ENCODE peak calls at places on chromosomes 5 and 9, in five cellular contexts. P is neural progenitor cell, D is upper lobe of right lung, X is esophagus squamous epithelium, B is H9. R is an unnamed sample. For H3K4me1 and H3K27me3, the result is how much of the 10 kb centered on the place peaks cover.

GRCh38 chr9:20854444-20854843 is 170.4 kb downstream of the FOCAD start:
- DNase-seq in P (no peak), D (no peak), X (no peak), B (no peak), R (no peak)

GRCh38 chr9:137095664-137096517 is 9.1 kb downstream of the MAN1B1 start:
- DNase-seq in D (peak), B (no peak), P (no peak), X (no peak), R (peak)

GRCh38 chr5:139711067-139711851 is 63.1 kb downstream of the CXXC5 start:
- DNase-seq in B (peak), X (no peak), D (no peak), P (peak), R (peak)

GRCh38 chr9:138051586-138052321 is 174.2 kb downstream of the CACNA1B start:
- DNase-seq in D (peak), B (no peak), P (peak), X (no peak), R (no peak)

GRCh38 chr5:19241690-19242089 is 746.3 kb downstream of the CDH18 start:
- DNase-seq in P (no peak), D (no peak), B (no peak), X (no peak), R (no peak)

GRCh38 chr9:83355729-83356128 is 182.5 kb downstream of the FRMD3 start:
- DNase-seq in B (no peak), P (no peak), D (no peak), X (no peak), R (no peak)

GRCh38 chr9:120914953-120915352 is 11.6 kb downstream of the TRAF1 start:
- DNase-seq in P (no peak), D (no peak), X (no peak), B (no peak), R (no peak)

GRCh38 chr5:67262956-67263355 is 66.4 kb upstream of the CD180 start:
- DNase-seq in D (no peak), B (no peak), X (no peak), P (no peak), R (no peak)

GRCh38 chr5:53037141-53037859 is 48.1 kb downstream of the ITGA2 start:
- DNase-seq in D (no peak), P (no peak), X (no peak), B (no peak), R (no peak)

GRCh38 chr9:130539473-130540223 is 39.7 kb upstream of the FUBP3 start:
- DNase-seq in X (no peak), P (no peak), D (no peak), B (no peak), R (no peak)

GRCh38 chr5:160421625-160422258 is at the start of gene PTTG1:
- DNase-seq in X (peak), D (peak), B (peak), P (peak), R (peak)

GRCh38 chr9:127539259-127539981 is 72.7 kb upstream of the STXBP1 start:
- DNase-seq in D (no peak), X (no peak), B (no peak), P (no peak), R (no peak)

GRCh38 chr9:127541176-127541575 is 70.9 kb upstream of the STXBP1 start:
- DNase-seq in X (no peak), B (no peak), D (no peak), P (no peak), R (no peak)

GRCh38 chr9:127539982-127540663 is 72.0 kb upstream of the STXBP1 start:
- DNase-seq in X (no peak), D (no peak), B (no peak), P (no peak), R (no peak)

GRCh38 chr9:127541865-127542264 is 70.2 kb upstream of the STXBP1 start:
- DNase-seq in P (no peak), D (peak), X (no peak), B (no peak), R (peak)

DNA sequence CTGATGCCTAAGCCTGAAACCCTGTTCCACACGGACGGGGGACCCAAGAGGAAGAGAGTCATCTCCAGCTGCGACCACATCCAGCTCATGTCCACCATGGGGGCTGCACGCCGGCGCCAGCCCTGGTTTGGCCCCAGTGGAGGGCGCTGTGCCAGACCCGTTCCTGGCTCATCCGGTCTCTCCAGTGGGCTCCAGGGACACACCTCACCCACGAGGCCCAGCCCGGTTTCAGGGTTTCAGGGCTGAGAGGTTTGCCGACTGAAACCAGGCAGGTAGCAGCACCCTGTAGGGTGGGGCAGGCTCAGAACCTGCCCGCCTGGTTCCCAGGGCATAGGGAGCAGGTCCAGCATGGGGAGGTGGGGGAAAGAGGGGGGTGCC is 71.4 kb upstream of the STXBP1 start:
- DNase-seq in B (peak), P (peak), D (peak), X (no peak), R (peak)
- H3K4me1 ChIP-seq in B (under half), P (under half), D (half or more), X (half or more), R (under half)

DNA sequence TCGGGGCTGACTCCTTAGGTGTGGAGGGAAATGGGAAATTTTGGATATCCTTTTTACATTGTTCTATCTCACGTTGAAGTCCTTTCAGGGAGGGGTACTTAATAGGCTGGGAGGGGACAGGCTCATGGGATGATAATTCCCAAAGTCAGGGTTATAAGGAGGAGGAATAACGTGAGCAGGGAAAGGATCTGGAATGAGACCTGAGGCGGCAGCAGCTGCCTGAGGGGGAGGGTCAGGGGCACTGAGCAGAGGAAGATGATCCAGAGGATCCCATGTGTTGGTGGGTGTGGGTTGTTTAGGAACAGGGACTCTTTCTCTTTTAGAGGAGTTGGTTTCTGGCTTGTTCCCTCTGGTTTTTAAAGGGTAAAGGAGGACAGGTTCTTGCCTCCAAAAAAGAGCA is 18.7 kb downstream of the IFT74 start:
- DNase-seq in X (no peak), P (peak), B (peak), D (no peak), R (no peak)
- TF ChIP-seq CTCF in X (no peak), P (no peak), B (no peak), D (no peak), R (no peak)

GRCh38 chr5:43001748-43002147 is 38.4 kb downstream of the ANXA2R start:
- DNase-seq in P (no peak), D (no peak), X (no peak), B (no peak), R (no peak)
- H3K27me3 ChIP-seq in P (half or more), D (half or more), X (under half), B (under half), R (under half)

GRCh38 chr9:3756071-3756470 is 230.3 kb upstream of the RFX3 start:
- DNase-seq in P (no peak), D (no peak), X (no peak), B (no peak), R (no peak)

GRCh38 chr9:3762076-3762475 is 236.3 kb upstream of the RFX3 start:
- DNase-seq in X (no peak), P (no peak), D (no peak), B (no peak), R (no peak)

GRCh38 chr9:3758816-3759576 is 233.2 kb upstream of the RFX3 start:
- DNase-seq in P (no peak), B (no peak), D (no peak), X (no peak), R (no peak)

DNA sequence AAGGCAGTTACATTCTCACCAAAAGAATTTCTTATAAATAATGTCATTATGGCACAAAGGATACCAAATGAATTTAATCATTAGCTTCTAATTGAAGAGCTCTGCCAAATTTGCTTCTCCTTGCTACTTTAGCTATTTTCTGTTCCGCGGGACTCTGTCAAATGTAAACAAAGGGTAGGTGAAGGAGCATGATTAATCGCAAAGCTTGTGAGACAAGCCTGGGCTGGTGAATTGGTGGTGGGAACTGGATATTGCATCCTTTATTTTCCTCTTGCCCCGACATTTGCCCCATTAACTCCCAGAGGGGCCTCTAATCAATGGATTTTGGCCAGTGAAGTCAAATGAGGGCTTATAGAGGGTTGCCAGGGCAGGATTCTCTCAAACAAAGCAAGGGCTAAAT is 234.2 kb upstream of the RFX3 start:
- DNase-seq in P (peak), X (no peak), D (no peak), B (no peak), R (no peak)
- H3K4me1 ChIP-seq in P (under half), X (under half), D (under half), B (under half), R (under half)

GRCh38 chr5:84255318-84255717 is 129.4 kb downstream of the EDIL3 start:
- DNase-seq in X (no peak), D (no peak), B (no peak), P (peak), R (no peak)
- TF ChIP-seq CTCF in X (peak), D (peak), B (peak), P (peak), R (no peak)

GRCh38 chr5:149702953-149703646 is 27.0 kb upstream of the PPARGC1B start:
- DNase-seq in P (no peak), D (no peak), X (no peak), B (no peak), R (no peak)

GRCh38 chr5:149706158-149706557 is 24.0 kb upstream of the PPARGC1B start:
- DNase-seq in D (no peak), B (no peak), P (no peak), X (no peak), R (no peak)

GRCh38 chr5:149707097-149707496 is 23.0 kb upstream of the PPARGC1B start:
- DNase-seq in P (no peak), D (no peak), X (no peak), B (no peak), R (no peak)

GRCh38 chr5:149700347-149700746 is 29.8 kb upstream of the PPARGC1B start:
- DNase-seq in B (no peak), P (no peak), X (no peak), D (no peak), R (no peak)

DNA sequence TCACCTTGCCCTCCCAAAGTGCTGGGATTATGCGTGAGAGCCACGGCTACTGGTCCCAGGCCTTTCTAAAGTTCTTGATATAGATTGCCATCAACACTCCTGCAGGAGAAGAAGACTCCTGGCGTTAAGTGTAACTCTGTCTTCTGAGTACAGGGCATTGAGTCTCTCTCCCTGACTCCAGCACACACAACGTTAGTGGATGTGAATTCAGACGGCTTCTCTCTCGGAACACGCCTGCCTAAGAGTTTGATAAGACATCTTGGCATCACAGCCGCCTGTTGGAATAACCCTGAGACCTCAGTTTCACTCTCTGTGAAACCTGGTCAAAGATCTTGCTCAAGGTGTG is 27.5 kb upstream of the PPARGC1B start:
- DNase-seq in X (no peak), P (no peak), B (no peak), D (no peak), R (no peak)
- H3K27me3 ChIP-seq in X (under half), P (under half), B (under half), D (under half), R (under half)

DNA sequence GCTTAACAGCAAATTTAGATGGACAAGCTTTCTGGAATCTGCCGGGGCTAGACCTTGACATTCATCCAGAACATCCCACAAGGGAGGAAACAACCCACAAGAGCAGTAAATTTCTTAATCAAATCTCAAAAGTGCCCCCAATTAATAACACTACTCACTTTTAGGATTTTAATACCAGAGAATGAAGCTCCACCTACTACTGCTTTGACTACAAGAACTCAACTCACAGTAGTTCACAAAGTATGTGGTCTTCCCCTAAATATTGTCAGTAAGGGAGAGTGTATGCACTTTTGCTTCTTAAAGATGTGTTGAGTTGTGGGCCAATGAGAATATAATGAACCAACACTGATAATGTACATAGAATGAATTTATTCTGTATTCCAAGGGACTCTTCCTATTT is 94.7 kb downstream of the EBF1 start:
- DNase-seq in B (no peak), X (no peak), D (no peak), P (no peak), R (no peak)
- H3K4me1 ChIP-seq in B (under half), X (under half), D (under half), P (under half), R (under half)

GRCh38 chr5:58902765-58903164 is 319.9 kb downstream of the RAB3C start:
- DNase-seq in X (no peak), D (no peak), B (no peak), P (no peak), R (no peak)
- TF ChIP-seq CTCF in X (no peak), D (no peak), B (no peak), P (no peak), R (no peak)

GRCh38 chr5:168897387-168898122 is 318.4 kb upstream of the PANK3 start:
- DNase-seq in P (no peak), D (no peak), X (no peak), B (no peak), R (no peak)
- H3K27me3 ChIP-seq in P (under half), D (under half), X (under half), B (under half), R (under half)